ENCODE peak calls at places on chromosomes 7 and 10, in nine cellular contexts. A is neural progenitor cell, Z is left ventricle myocardium inferior, K is astrocyte of the spinal cord, X is ascending aorta, M is B cell, V is epithelial cell of esophagus, O is spleen, U is cardiac fibroblast. P is an unnamed sample.

GRCh38 chr10:73117976-73118743 is 7.9 kb downstream of the NUDT13 start:
- DNase-seq in A (no peak), Z (no peak), K (peak), X (no peak), M (no peak), V (peak), O (no peak), U (peak), P (peak)

GRCh38 chr10:112071596-112072133 is 111.9 kb downstream of the GPAM start:
- DNase-seq in A (no peak), Z (no peak), K (no peak), X (no peak), M (no peak), V (peak), O (no peak), U (no peak), P (no peak)

GRCh38 chr10:76975131-76975530 is 662.5 kb downstream of the KCNMA1 start:
- DNase-seq in A (no peak), Z (no peak), K (no peak), X (no peak), M (no peak), V (no peak), O (no peak), U (no peak), P (no peak)

GRCh38 chr7:107592361-107593024 is 12.4 kb downstream of the BCAP29 start:
- DNase-seq in A (no peak), Z (no peak), K (no peak), X (no peak), M (no peak), V (no peak), O (no peak), U (peak), P (peak)

GRCh38 chr7:24700446-24701044 is 56.7 kb downstream of the GSDME start:
- DNase-seq in A (peak), Z (no peak), K (peak), X (no peak), M (no peak), V (no peak), O (peak), U (no peak), P (no peak)

GRCh38 chr10:21670391-21670790 is 136.4 kb downstream of the MLLT10 start:
- DNase-seq in A (no peak), Z (no peak), K (no peak), X (no peak), M (no peak), V (no peak), O (no peak), U (no peak), P (no peak)

GRCh38 chr7:131012477-131013031 is 278.5 kb upstream of the KLF14 start:
- DNase-seq in A (no peak), Z (no peak), K (no peak), X (no peak), M (no peak), V (peak), O (no peak), U (no peak), P (no peak)

GRCh38 chr7:50952544-50952943 is 169.8 kb upstream of the GRB10 start:
- DNase-seq in A (peak), Z (no peak), K (no peak), X (no peak), M (no peak), V (no peak), O (no peak), U (no peak), P (no peak)

DNA sequence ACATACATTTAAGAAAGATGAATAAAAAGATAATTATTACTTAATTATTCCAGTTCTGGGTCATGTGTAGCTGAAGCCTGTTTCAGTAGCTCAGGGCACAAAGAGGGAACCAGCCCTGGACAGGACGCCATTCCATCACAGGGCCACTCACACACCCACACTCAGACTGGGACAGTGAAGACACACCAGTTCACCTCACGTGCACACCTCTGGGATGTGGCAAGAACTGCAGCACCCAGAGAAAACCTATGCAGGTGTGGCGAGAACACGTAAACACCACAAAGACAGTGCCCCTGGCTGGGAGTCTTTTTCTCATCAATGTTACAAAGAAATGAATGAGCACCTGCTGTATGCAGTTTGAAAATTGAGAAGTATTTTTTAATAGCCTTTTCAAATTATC is 1.6 kb upstream of the IDI1 start:
- DNase-seq in A (peak), Z (no peak), K (no peak), X (no peak), M (no peak), V (peak), O (no peak), U (no peak), P (no peak)
- TF ChIP-seq CTCF in A (peak), Z (no peak), K (no peak), X (no peak), M (no peak), V (peak), O (no peak), U (no peak), P (no peak)

GRCh38 chr10:16804123-16804522 is 13.1 kb downstream of the RSU1 start:
- DNase-seq in A (no peak), Z (no peak), K (no peak), X (no peak), M (no peak), V (no peak), O (no peak), U (no peak), P (no peak)

GRCh38 chr10:16814081-16814480 is 3.1 kb downstream of the RSU1 start:
- DNase-seq in A (no peak), Z (no peak), K (no peak), X (no peak), M (no peak), V (no peak), O (peak), U (no peak), P (no peak)

GRCh38 chr10:16811292-16811691 is 5.9 kb downstream of the RSU1 start:
- DNase-seq in A (no peak), Z (no peak), K (no peak), X (no peak), M (no peak), V (no peak), O (no peak), U (no peak), P (no peak)

GRCh38 chr10:16811765-16812164 is 5.5 kb downstream of the RSU1 start:
- DNase-seq in A (no peak), Z (no peak), K (no peak), X (no peak), M (no peak), V (no peak), O (no peak), U (peak), P (no peak)

DNA sequence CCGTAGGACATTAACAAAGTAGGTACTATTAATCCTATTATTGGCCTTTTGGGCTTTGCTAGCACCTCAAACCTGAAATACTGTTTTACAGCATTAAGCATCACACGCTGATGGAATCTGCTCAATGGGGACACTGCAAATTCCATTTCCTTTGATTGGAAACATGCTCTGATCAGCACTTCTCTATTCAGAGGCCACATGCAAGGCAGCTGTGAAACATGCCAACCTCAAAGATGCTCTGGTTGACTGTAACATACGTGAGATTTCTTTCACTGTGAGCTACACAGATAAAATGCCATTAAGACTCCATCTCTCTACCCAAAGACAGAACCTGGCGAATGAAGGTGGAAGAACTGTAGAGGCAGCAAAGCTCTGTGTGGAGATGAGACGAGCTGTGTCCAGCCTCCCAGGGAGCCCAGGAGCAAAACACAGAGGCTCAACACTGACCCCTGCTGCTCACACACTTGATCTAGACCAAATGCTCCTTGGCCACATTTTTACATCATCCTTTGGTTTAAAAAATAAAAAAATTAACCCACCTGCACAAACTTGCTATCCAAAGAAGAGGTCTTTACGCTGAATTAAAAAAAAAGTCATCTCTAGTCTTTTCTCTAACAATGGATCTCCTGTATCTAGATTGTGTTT is 8.0 kb downstream of the RSU1 start:
- DNase-seq in A (peak), Z (peak), K (peak), X (no peak), M (no peak), V (peak), O (no peak), U (peak), P (peak)
- TF ChIP-seq CTCF in A (peak), Z (peak), K (peak), X (peak), M (peak), V (peak), O (no peak), U (peak), P (peak)

GRCh38 chr10:48254745-48255144 is 19.8 kb downstream of the FRMPD2 start:
- DNase-seq in A (no peak), Z (no peak), K (no peak), X (no peak), M (no peak), V (no peak), O (no peak), U (no peak), P (no peak)

GRCh38 chr10:48251525-48252353 is 22.8 kb downstream of the FRMPD2 start:
- DNase-seq in A (no peak), Z (no peak), K (no peak), X (no peak), M (no peak), V (peak), O (no peak), U (no peak), P (no peak)

GRCh38 chr10:48252354-48252650 is 22.2 kb downstream of the FRMPD2 start:
- DNase-seq in A (no peak), Z (no peak), K (no peak), X (no peak), M (no peak), V (no peak), O (peak), U (no peak), P (no peak)

GRCh38 chr10:48255722-48256121 is 18.8 kb downstream of the FRMPD2 start:
- DNase-seq in A (no peak), Z (no peak), K (no peak), X (no peak), M (no peak), V (no peak), O (peak), U (no peak), P (no peak)

DNA sequence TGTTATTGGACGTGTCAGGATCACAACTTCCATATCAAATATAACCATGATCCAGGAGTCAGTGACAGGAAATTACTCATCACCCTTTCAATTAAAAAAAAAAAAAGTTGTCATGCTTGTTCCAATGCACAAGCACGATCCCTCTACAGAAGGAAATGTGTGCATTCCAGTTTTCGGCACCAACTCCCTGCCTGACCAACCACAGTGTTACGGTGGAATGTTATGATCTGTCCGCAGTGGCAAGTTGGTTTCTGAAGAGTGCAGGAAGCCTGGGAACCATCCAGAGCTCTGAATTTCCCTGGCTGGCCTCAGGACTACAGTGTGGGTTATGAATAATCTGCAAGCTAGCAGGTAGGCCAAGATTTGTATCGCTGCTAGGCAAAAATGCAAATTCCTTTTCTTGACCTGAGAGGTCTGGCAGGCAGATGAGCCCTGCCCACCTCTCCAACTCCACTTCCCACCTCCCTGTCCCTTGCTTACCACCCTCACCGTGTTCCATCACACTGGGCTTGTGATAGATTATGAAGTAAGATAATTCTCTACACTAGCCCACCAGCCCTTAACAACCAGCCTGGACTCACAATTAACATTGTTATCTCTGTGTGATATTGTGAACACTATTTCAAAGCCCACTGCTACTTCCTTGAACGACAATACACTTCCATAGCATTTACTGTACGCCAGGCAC is 20.4 kb downstream of the FRMPD2 start:
- DNase-seq in A (no peak), Z (no peak), K (peak), X (no peak), M (no peak), V (peak), O (no peak), U (peak), P (no peak)
- TF ChIP-seq CTCF in A (no peak), Z (no peak), K (no peak), X (no peak), M (no peak), V (no peak), O (no peak), U (no peak), P (no peak)

GRCh38 chr10:62333135-62333889 is 40.9 kb upstream of the ZNF365 start:
- DNase-seq in A (no peak), Z (no peak), K (no peak), X (no peak), M (no peak), V (no peak), O (no peak), U (no peak), P (no peak)
- TF ChIP-seq CTCF in A (no peak), Z (no peak), K (no peak), X (no peak), M (no peak), V (no peak), O (no peak), U (no peak), P (no peak)